ENCODE peak calls at places on chromosome 4, in six cellular contexts. Q is GM19239; W is stimulated activated CD4-positive, alpha-beta T cell treated with anti-CD3 and anti-CD28 coated beads, TNF-alpha, amount 100 ng/mL, for 4 hours; B is NCI-H82; E is colonic mucosa; U is transverse colon. S is an unnamed sample.

GRCh38 chr4:61462451-61463326 is 262.6 kb downstream of the ADGRL3 start:
- DNase-seq in E (no peak), U (no peak), B (peak), Q (no peak), W (no peak), S (no peak)

GRCh38 chr4:159549092-159549491 is 446.2 kb downstream of the RAPGEF2 start:
- DNase-seq in E (no peak), B (no peak), U (no peak), W (no peak), Q (no peak), S (no peak)

GRCh38 chr4:152385551-152385950 is 150.3 kb downstream of the FBXW7 start:
- DNase-seq in W (no peak), U (no peak), Q (no peak), B (peak), E (no peak), S (no peak)

GRCh38 chr4:41418444-41418843 is 119.5 kb upstream of the LIMCH1 start:
- DNase-seq in Q (no peak), U (peak), B (no peak), E (no peak), W (no peak), S (no peak)

GRCh38 chr4:59689149-59689548 is 1511.0 kb upstream of the ADGRL3 start:
- DNase-seq in U (no peak), B (no peak), Q (no peak), E (no peak), W (no peak), S (no peak)

GRCh38 chr4:33395731-33396485 is 2675.7 kb downstream of the PCDH7 start:
- DNase-seq in E (no peak), W (no peak), U (no peak), Q (no peak), B (no peak), S (no peak)

GRCh38 chr4:41203169-41203568 is 11.2 kb downstream of the APBB2 start:
- DNase-seq in B (no peak), U (no peak), Q (no peak), W (no peak), E (no peak), S (no peak)

GRCh38 chr4:31261632-31262031 is 541.5 kb downstream of the PCDH7 start:
- DNase-seq in W (no peak), E (no peak), B (no peak), U (no peak), Q (no peak), S (no peak)

GRCh38 chr4:102815981-102816380 is 11.4 kb downstream of the UBE2D3 start:
- DNase-seq in Q (no peak), W (no peak), B (no peak), E (no peak), U (no peak), S (no peak)

GRCh38 chr4:123405212-123405856 is 8.7 kb downstream of the SPRY1 start:
- DNase-seq in Q (no peak), E (no peak), B (no peak), U (no peak), W (no peak), S (no peak)